ENCODE peak calls at places on chromosomes 3 and 15, in four cellular contexts. One of them, this sample, is unnamed.

GRCh38 chr3:192422998-192423349 is 304.4 kb downstream of the FGF12 start:
- DNase-seq in GM23248: no peak
- DNase-seq in NCI-H1105 treated with DMSO at 0.1 percent for 48 hours: peak; percentile 63
- DNase-seq in activated CD8-positive, alpha-beta memory T cell treated with anti-CD3 and anti-CD28 coated beads for 48 hours: no peak
- DNase-seq in this sample: no peak

GRCh38 chr3:187281191-187281714 is 10.3 kb downstream of the MASP1 start:
- DNase-seq in GM23248: peak; percentile 91
- DNase-seq in NCI-H1105 treated with DMSO at 0.1 percent for 48 hours: no peak
- DNase-seq in activated CD8-positive, alpha-beta memory T cell treated with anti-CD3 and anti-CD28 coated beads for 48 hours: no peak
- DNase-seq in this sample: no peak

GRCh38 chr3:183393625-183394024 is 34.8 kb downstream of the MCF2L2 start:
- DNase-seq in GM23248: peak; percentile 20
- DNase-seq in NCI-H1105 treated with DMSO at 0.1 percent for 48 hours: no peak
- DNase-seq in activated CD8-positive, alpha-beta memory T cell treated with anti-CD3 and anti-CD28 coated beads for 48 hours: no peak
- DNase-seq in this sample: no peak

GRCh38 chr15:66405605-66406004 is 18.9 kb downstream of the MAP2K1 start:
- DNase-seq in GM23248: no peak
- DNase-seq in NCI-H1105 treated with DMSO at 0.1 percent for 48 hours: no peak
- DNase-seq in activated CD8-positive, alpha-beta memory T cell treated with anti-CD3 and anti-CD28 coated beads for 48 hours: no peak
- DNase-seq in this sample: no peak

GRCh38 chr15:92429378-92430066 is 35.8 kb downstream of the ST8SIA2 start:
- DNase-seq in GM23248: peak; percentile 91
- DNase-seq in NCI-H1105 treated with DMSO at 0.1 percent for 48 hours: no peak
- DNase-seq in activated CD8-positive, alpha-beta memory T cell treated with anti-CD3 and anti-CD28 coated beads for 48 hours: no peak
- DNase-seq in this sample: no peak

GRCh38 chr3:54877675-54878544 is 49.9 kb downstream of the LRTM1 start:
- DNase-seq in GM23248: peak; percentile 74
- DNase-seq in NCI-H1105 treated with DMSO at 0.1 percent for 48 hours: no peak
- DNase-seq in activated CD8-positive, alpha-beta memory T cell treated with anti-CD3 and anti-CD28 coated beads for 48 hours: no peak
- DNase-seq in this sample: no peak

GRCh38 chr3:16482770-16483531 is 30.5 kb downstream of the RFTN1 start:
- DNase-seq in GM23248: no peak
- DNase-seq in NCI-H1105 treated with DMSO at 0.1 percent for 48 hours: peak; percentile 87
- DNase-seq in activated CD8-positive, alpha-beta memory T cell treated with anti-CD3 and anti-CD28 coated beads for 48 hours: no peak
- DNase-seq in this sample: peak; percentile 64

GRCh38 chr3:36597422-36597821 is 166.9 kb downstream of the DCLK3 start:
- DNase-seq in GM23248: peak; percentile 50
- DNase-seq in NCI-H1105 treated with DMSO at 0.1 percent for 48 hours: no peak
- DNase-seq in activated CD8-positive, alpha-beta memory T cell treated with anti-CD3 and anti-CD28 coated beads for 48 hours: no peak
- DNase-seq in this sample: no peak

GRCh38 chr3:15014606-15015328 is 50.3 kb downstream of the MRPS25 start:
- DNase-seq in GM23248: no peak
- DNase-seq in NCI-H1105 treated with DMSO at 0.1 percent for 48 hours: no peak
- DNase-seq in activated CD8-positive, alpha-beta memory T cell treated with anti-CD3 and anti-CD28 coated beads for 48 hours: no peak
- DNase-seq in this sample: no peak

GRCh38 chr3:41141431-41142164 is 57.7 kb upstream of the CTNNB1 start:
- DNase-seq in GM23248: no peak
- DNase-seq in NCI-H1105 treated with DMSO at 0.1 percent for 48 hours: no peak
- DNase-seq in activated CD8-positive, alpha-beta memory T cell treated with anti-CD3 and anti-CD28 coated beads for 48 hours: no peak
- DNase-seq in this sample: no peak

GRCh38 chr15:68524753-68525584 is 53.8 kb upstream of the CORO2B start:
- DNase-seq in GM23248: peak; percentile 88
- DNase-seq in NCI-H1105 treated with DMSO at 0.1 percent for 48 hours: no peak
- DNase-seq in activated CD8-positive, alpha-beta memory T cell treated with anti-CD3 and anti-CD28 coated beads for 48 hours: no peak
- DNase-seq in this sample: no peak

GRCh38 chr3:89155811-89156210 is 48.4 kb downstream of the EPHA3 start:
- DNase-seq in GM23248: no peak
- DNase-seq in NCI-H1105 treated with DMSO at 0.1 percent for 48 hours: no peak
- DNase-seq in activated CD8-positive, alpha-beta memory T cell treated with anti-CD3 and anti-CD28 coated beads for 48 hours: no peak
- DNase-seq in this sample: no peak

GRCh38 chr3:136919799-136920580 is 37.8 kb upstream of the IL20RB start:
- DNase-seq in GM23248: no peak
- DNase-seq in NCI-H1105 treated with DMSO at 0.1 percent for 48 hours: no peak
- DNase-seq in activated CD8-positive, alpha-beta memory T cell treated with anti-CD3 and anti-CD28 coated beads for 48 hours: no peak
- DNase-seq in this sample: no peak

GRCh38 chr3:49529567-49529966 is 24.7 kb upstream of the BSN start:
- DNase-seq in GM23248: no peak
- DNase-seq in NCI-H1105 treated with DMSO at 0.1 percent for 48 hours: no peak
- DNase-seq in activated CD8-positive, alpha-beta memory T cell treated with anti-CD3 and anti-CD28 coated beads for 48 hours: no peak
- DNase-seq in this sample: no peak

GRCh38 chr3:141498592-141499223 is 11.9 kb downstream of the RASA2 start:
- DNase-seq in GM23248: no peak
- DNase-seq in NCI-H1105 treated with DMSO at 0.1 percent for 48 hours: no peak
- DNase-seq in activated CD8-positive, alpha-beta memory T cell treated with anti-CD3 and anti-CD28 coated beads for 48 hours: peak; percentile 70
- DNase-seq in this sample: no peak

GRCh38 chr3:52236424-52236886 is 2.5 kb downstream of the TWF2 start:
- DNase-seq in GM23248: no peak
- DNase-seq in NCI-H1105 treated with DMSO at 0.1 percent for 48 hours: no peak
- DNase-seq in activated CD8-positive, alpha-beta memory T cell treated with anti-CD3 and anti-CD28 coated beads for 48 hours: no peak
- DNase-seq in this sample: no peak

GRCh38 chr3:46351646-46352045 is 2.3 kb upstream of the CCR2 start:
- DNase-seq in GM23248: no peak
- DNase-seq in NCI-H1105 treated with DMSO at 0.1 percent for 48 hours: no peak
- DNase-seq in activated CD8-positive, alpha-beta memory T cell treated with anti-CD3 and anti-CD28 coated beads for 48 hours: no peak
- DNase-seq in this sample: no peak

GRCh38 chr3:32816439-32817194 is 1.2 kb upstream of the TRIM71 start:
- DNase-seq in GM23248: peak; percentile 40
- DNase-seq in NCI-H1105 treated with DMSO at 0.1 percent for 48 hours: no peak
- DNase-seq in activated CD8-positive, alpha-beta memory T cell treated with anti-CD3 and anti-CD28 coated beads for 48 hours: no peak
- DNase-seq in this sample: peak; percentile 94

GRCh38 chr3:28924744-28925360 is 356.0 kb upstream of the RBMS3 start:
- DNase-seq in GM23248: peak; percentile 73
- DNase-seq in NCI-H1105 treated with DMSO at 0.1 percent for 48 hours: no peak
- DNase-seq in activated CD8-positive, alpha-beta memory T cell treated with anti-CD3 and anti-CD28 coated beads for 48 hours: no peak
- DNase-seq in this sample: no peak

GRCh38 chr15:85010472-85011209 is 29.0 kb downstream of the PDE8A start:
- DNase-seq in GM23248: no peak
- DNase-seq in NCI-H1105 treated with DMSO at 0.1 percent for 48 hours: peak; percentile 67
- DNase-seq in activated CD8-positive, alpha-beta memory T cell treated with anti-CD3 and anti-CD28 coated beads for 48 hours: no peak
- DNase-seq in this sample: no peak

This sample was measured in H1.